ENCODE peak calls at places on chromosome 7, in five cellular contexts. Q, C, G, T and E are unnamed samples.
A peak's percentile ranks its signal among the peaks of the same experiment; 100 is the strongest.

GRCh38 chr7:107501593-107501992 is 31.7 kb downstream of the GPR22 start:
- DNase-seq in Q (peak; percentile 38), C (peak; percentile 61), G (no peak), T (no peak), E (peak; percentile 34)

GRCh38 chr7:41298343-41298875 is 404.5 kb downstream of the INHBA start:
- DNase-seq in Q (no peak), C (no peak), G (no peak), T (no peak), E (no peak)

GRCh38 chr7:111561909-111562732 is at the start of gene IMMP2L:
- DNase-seq in Q (peak; percentile 92), C (peak; percentile 85), G (peak; percentile 89), T (no peak), E (peak; percentile 84)

GRCh38 chr7:55423277-55423711 is 58.2 kb downstream of the LANCL2 start:
- DNase-seq in Q (no peak), C (peak; percentile 58), G (no peak), T (no peak), E (no peak)

GRCh38 chr7:128032605-128033235 is 1.5 kb upstream of the LRRC4 start:
- DNase-seq in Q (no peak), C (peak; percentile 39), G (no peak), T (no peak), E (peak; percentile 18)

GRCh38 chr7:78134748-78135147 is 336.2 kb downstream of the PHTF2 start:
- DNase-seq in Q (no peak), C (no peak), G (no peak), T (no peak), E (no peak)

GRCh38 chr7:3020416-3020815 is 23.3 kb downstream of the CARD11 start:
- DNase-seq in Q (no peak), C (no peak), G (no peak), T (no peak), E (no peak)

GRCh38 chr7:123624527-123625183 is 23.0 kb downstream of the ASB15 start:
- DNase-seq in Q (peak; percentile 56), C (peak; percentile 11), G (peak; percentile 36), T (no peak), E (peak; percentile 41)

GRCh38 chr7:91242097-91242846 is 22.0 kb upstream of the FZD1 start:
- DNase-seq in Q (no peak), C (peak; percentile 66), G (no peak), T (no peak), E (no peak)

GRCh38 chr7:135143874-135144668 is 3.8 kb upstream of the TMEM140 start:
- DNase-seq in Q (no peak), C (no peak), G (no peak), T (no peak), E (no peak)

GRCh38 chr7:155618708-155619633 is 25.5 kb upstream of the RBM33 start:
- DNase-seq in Q (no peak), C (peak; percentile 56), G (no peak), T (no peak), E (peak; percentile 62)

GRCh38 chr7:892648-893593 is 16.6 kb downstream of the GET4 start:
- DNase-seq in Q (no peak), C (no peak), G (no peak), T (no peak), E (no peak)

GRCh38 chr7:99476107-99476506 is 3.4 kb downstream of the ZNF789 start:
- DNase-seq in Q (no peak), C (no peak), G (no peak), T (no peak), E (no peak)

GRCh38 chr7:6628045-6628444 is 9.1 kb upstream of the ZNF316 start:
- DNase-seq in Q (no peak), C (no peak), G (no peak), T (no peak), E (no peak)

GRCh38 chr7:36155811-36156361 is 2.8 kb downstream of the EEPD1 start:
- DNase-seq in Q (peak; percentile 14), C (peak; percentile 67), G (no peak), T (no peak), E (peak; percentile 54)

GRCh38 chr7:18958627-18959026 is 158.8 kb downstream of the TWIST1 start:
- DNase-seq in Q (no peak), C (peak; percentile 92), G (no peak), T (no peak), E (no peak)

GRCh38 chr7:41029072-41029492 is 673.8 kb downstream of the INHBA start:
- DNase-seq in Q (no peak), C (peak; percentile 97), G (no peak), T (no peak), E (no peak)

GRCh38 chr7:114842551-114843065 is 79.3 kb upstream of the MDFIC start:
- DNase-seq in Q (no peak), C (peak; percentile 28), G (no peak), T (no peak), E (no peak)

GRCh38 chr7:55556031-55556430 is 16.3 kb downstream of the VOPP1 start:
- DNase-seq in Q (no peak), C (no peak), G (no peak), T (no peak), E (no peak)

GRCh38 chr7:332646-333398 is 42.9 kb downstream of the FOXL3 start:
- DNase-seq in Q (peak; percentile 94), C (peak; percentile 50), G (peak; percentile 66), T (no peak), E (peak; percentile 83)